ENCODE peak calls at places on chromosomes 5 and 9, in five cellular contexts. Z, A, G, H and R are unnamed samples.

GRCh38 chr9:101706261-101706798 is 32.1 kb downstream of the GRIN3A start:
- DNase-seq in A (no peak), G (no peak), Z (no peak), H (no peak), R (no peak)

GRCh38 chr5:92687793-92688467 is 893.1 kb downstream of the NR2F1-AS1 start:
- DNase-seq in G (peak; percentile 55), Z (peak; percentile 3), H (no peak), A (no peak), R (no peak)

GRCh38 chr9:72480931-72481330 is 40.5 kb upstream of the TMC1 start:
- DNase-seq in Z (peak; percentile 45), A (no peak), G (no peak), H (no peak), R (no peak)

GRCh38 chr9:32886021-32886420 is 102.7 kb downstream of the TMEM215 start:
- DNase-seq in Z (no peak), G (no peak), A (no peak), H (no peak), R (no peak)

GRCh38 chr5:1338196-1338490 is 6.8 kb downstream of the CLPTM1L start:
- DNase-seq in Z (no peak), A (no peak), G (no peak), H (no peak), R (no peak)

GRCh38 chr9:89353989-89354388 is 35.7 kb downstream of the SECISBP2 start:
- DNase-seq in A (no peak), H (peak; percentile 76), Z (peak; percentile 15), G (no peak), R (no peak)

GRCh38 chr9:95167998-95168397 is 149.5 kb downstream of the FANCC start:
- DNase-seq in H (peak; percentile 78), Z (peak; percentile 28), G (peak; percentile 83), A (no peak), R (no peak)

GRCh38 chr5:88883566-88884434 is 816 bp upstream of the MEF2C start:
- DNase-seq in Z (no peak), A (peak; percentile 58), H (peak; percentile 76), G (peak; percentile 33), R (peak; percentile 68)

GRCh38 chr9:128552744-128553221 is 396 bp downstream of the SPTAN1 start:
- DNase-seq in G (no peak), H (peak; percentile 52), Z (no peak), A (no peak), R (no peak)

GRCh38 chr5:78287833-78288232 is 6.7 kb downstream of the AP3B1 start:
- DNase-seq in A (no peak), H (peak; percentile 43), Z (peak; percentile 33), G (peak; percentile 17), R (no peak)

GRCh38 chr5:168184103-168184502 is 107.3 kb upstream of the WWC1 start:
- DNase-seq in H (no peak), Z (no peak), A (no peak), G (no peak), R (no peak)

GRCh38 chr5:84381501-84382362 is 2.9 kb downstream of the EDIL3 start:
- DNase-seq in A (no peak), Z (no peak), G (no peak), H (no peak), R (no peak)

DNA sequence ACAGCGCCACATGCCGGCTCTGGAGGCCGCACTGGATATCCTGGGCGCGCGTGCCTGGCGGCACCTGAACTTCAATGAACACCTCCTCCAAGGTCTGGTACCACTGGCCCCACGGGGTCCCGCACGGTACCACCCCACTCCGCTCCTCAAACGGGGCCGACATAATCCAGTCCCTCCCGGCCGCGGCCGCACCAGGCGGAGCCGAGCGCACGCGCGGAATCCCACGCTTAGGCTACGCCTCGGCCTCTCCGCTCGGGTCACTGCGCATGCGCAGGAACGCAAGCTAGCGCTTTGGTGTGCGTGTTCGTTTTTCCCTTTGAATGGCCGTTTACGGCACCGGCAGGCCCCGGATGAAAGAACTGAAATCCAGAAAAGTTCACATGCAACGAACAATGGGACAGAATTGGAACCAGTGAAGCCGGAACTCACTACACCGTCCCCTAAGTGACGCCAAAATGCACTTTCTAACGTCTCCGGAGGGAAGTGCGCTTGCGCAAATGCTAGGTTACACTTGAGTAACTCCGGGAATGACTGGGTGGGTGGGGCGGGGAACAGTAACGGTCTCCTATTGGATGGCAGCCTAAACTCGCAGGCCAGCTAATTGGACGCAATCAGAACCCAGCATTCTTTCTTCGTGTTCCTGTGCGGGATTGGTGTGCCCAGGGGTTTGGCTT is at the start of gene NUDCD2:
- DNase-seq in H (peak; percentile 97), A (peak; percentile 96), G (peak; percentile 97), Z (peak; percentile 85), R (peak; percentile 96)
- TF ChIP-seq CTCF in H (peak; percentile 30), A (no peak), G (peak; percentile 24), Z (peak; percentile 21), R (peak; percentile 48)

GRCh38 chr5:76662521-76662920 is 39.3 kb upstream of the F2RL2 start:
- DNase-seq in G (no peak), A (no peak), H (no peak), Z (no peak), R (no peak)
- TF ChIP-seq CTCF in G (no peak), A (no peak), H (no peak), Z (no peak), R (no peak)

DNA sequence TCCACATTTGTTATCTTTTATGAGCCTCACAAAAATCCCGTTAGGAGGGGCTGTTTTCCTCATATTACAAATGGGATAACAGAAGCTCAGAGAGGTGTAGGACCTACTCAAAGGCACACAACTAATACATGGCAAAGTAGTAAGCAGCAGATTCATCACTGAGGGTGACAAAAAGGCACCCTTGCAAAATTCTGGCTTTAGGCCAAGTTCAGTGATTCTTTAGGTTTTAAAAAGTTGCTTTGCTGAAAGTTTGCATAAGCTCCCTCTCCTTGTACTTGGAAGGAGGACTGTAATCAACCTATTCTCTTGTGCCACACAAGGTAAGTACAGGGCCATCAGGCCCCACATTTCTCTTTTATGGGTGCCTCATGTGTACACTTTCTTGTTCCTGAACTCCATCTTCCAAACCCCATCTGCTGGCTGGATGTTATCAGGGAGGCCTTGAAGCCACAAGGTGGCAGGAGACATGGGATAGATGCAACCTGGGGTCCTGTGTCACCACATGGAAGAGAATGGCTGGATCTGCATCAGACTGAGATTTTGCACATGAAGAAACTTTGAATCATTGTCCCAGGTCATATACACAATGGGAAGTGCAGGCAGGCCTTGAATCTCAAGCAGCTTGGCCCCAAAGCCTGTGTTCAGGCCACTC is 311.6 kb downstream of the MSX2 start:
- DNase-seq in A (no peak), H (no peak), Z (peak; percentile 9), G (no peak), R (no peak)
- TF ChIP-seq CTCF in A (no peak), H (no peak), Z (no peak), G (no peak), R (no peak)

GRCh38 chr5:58898538-58898937 is 315.7 kb downstream of the RAB3C start:
- DNase-seq in H (no peak), A (no peak), G (no peak), Z (peak; percentile 46), R (no peak)
- TF ChIP-seq CTCF in H (no peak), A (no peak), G (no peak), Z (no peak), R (no peak)

GRCh38 chr5:74016373-74016772 is 390.4 kb downstream of the ARHGEF28 start:
- DNase-seq in A (no peak), Z (no peak), G (no peak), H (no peak), R (no peak)
- TF ChIP-seq CTCF in A (no peak), Z (no peak), G (peak; percentile 11), H (no peak), R (peak; percentile 42)

DNA sequence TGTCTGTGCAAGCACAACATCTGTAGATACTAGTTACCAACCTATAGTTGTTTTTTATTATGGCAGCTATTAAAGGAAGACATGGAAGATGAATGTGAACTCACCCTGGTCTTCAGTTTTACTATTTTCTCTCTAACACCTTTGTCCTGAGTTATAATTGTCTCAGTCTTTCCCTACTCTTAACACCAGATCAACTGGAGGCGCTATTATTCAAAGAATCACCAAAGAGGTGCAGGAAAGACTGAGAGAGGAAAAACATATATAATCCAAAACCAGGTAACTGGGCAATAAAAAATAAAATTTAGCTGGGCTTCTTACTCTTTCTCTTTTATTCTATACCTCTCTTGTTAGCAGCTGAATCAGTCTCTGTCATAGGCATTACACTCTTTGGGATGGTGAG is 134.2 kb upstream of the C6 start:
- DNase-seq in A (no peak), H (no peak), G (no peak), Z (no peak), R (no peak)
- TF ChIP-seq CTCF in A (no peak), H (no peak), G (no peak), Z (peak; percentile 24), R (no peak)

GRCh38 chr5:157575096-157575872 is at the start of gene ADAM19:
- DNase-seq in A (peak; percentile 51), H (peak; percentile 58), Z (peak; percentile 64), G (no peak), R (peak; percentile 78)

GRCh38 chr5:157574456-157575095 is 999 bp downstream of the ADAM19 start:
- DNase-seq in G (no peak), A (no peak), Z (no peak), H (no peak), R (no peak)

GRCh38 chr5:157581870-157582269 is 6.3 kb upstream of the ADAM19 start:
- DNase-seq in H (no peak), G (no peak), A (no peak), Z (no peak), R (no peak)

GRCh38 chr5:157576678-157577077 is 1.1 kb upstream of the ADAM19 start:
- DNase-seq in H (no peak), Z (no peak), A (no peak), G (no peak), R (no peak)

DNA sequence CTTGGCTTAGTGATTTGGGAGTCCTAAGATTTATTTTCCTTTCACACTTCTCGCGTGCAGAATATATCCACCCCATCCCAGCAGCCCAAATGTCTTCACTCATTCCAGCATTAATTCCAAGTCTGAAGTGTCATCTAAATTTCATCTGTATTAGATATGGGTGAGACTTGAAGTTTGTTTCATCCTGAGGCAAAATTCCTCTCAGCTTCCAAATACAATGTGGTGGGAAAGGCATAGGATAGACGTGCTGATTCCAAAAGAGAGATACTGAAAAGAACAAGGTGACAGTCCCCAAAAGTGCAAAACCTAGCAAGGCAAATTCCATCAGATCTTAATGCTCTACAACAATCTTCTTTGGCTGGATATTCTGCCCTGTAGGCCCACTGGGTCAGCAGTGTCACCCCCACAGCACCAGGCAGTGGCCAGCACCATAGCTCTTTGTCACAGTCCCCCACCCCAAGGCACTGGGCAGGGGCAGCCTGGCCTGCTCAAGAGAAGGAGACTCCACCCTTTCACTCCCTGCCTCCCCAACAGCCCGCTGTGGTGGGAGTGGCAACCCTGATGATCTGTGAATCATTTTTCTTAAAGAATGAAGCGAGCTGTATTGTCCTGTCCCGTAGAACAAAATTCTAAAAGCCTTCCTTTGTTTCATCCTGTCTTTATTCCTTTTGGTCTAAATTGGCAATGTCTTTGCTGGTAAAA is 2.7 kb upstream of the ADAM19 start:
- DNase-seq in Z (no peak), A (no peak), H (no peak), G (no peak), R (no peak)
- TF ChIP-seq CTCF in Z (no peak), A (no peak), H (no peak), G (no peak), R (no peak)

DNA sequence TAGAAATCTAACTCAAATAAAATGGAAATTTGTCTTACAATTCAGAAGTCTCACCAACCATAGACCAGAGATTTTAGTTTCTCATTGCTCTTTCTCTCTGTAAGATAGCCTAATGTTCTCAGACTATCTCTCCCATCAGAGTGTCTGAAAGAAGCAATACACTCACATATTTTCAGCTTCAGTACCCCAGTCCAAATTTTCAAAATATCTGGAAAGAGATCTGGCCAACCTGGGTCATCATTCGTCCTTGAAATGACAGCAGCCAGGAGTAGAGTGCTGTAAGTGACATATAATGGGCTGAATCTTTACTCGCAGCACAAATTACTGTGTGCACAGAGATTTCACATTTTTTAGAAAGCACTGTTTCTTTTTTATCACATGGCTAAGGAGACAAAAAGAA is 313.3 kb upstream of the PRR16 start:
- DNase-seq in G (no peak), A (no peak), Z (no peak), H (no peak), R (no peak)
- TF ChIP-seq CTCF in G (no peak), A (no peak), Z (no peak), H (no peak), R (no peak)